ENCODE peak calls at places on chromosome 17, in six cellular contexts. M is GM10248, Z is T-helper 22 cell, S is GM23338, F is tibial nerve, T is amygdala. U is an unnamed sample.

GRCh38 chr17:2694381-2695242 is 17.0 kb downstream of the CLUH start:
- DNase-seq in M (no peak), Z (no peak), S (no peak), F (no peak), T (no peak), U (no peak)

GRCh38 chr17:77188084-77189066 is 47.6 kb downstream of the SEC14L1 start:
- DNase-seq in M (no peak), Z (no peak), S (no peak), F (no peak), T (no peak), U (no peak)

GRCh38 chr17:52106638-52107261 is 51.8 kb downstream of the CA10 start:
- DNase-seq in M (peak), Z (no peak), S (peak), F (peak), T (no peak), U (peak)

GRCh38 chr17:7217113-7217987 is 2.3 kb downstream of the DLG4 start:
- DNase-seq in M (no peak), Z (no peak), S (peak), F (peak), T (peak), U (no peak)

GRCh38 chr17:58412910-58413630 is 4.3 kb downstream of the RNF43 start:
- DNase-seq in M (no peak), Z (no peak), S (no peak), F (no peak), T (no peak), U (no peak)

GRCh38 chr17:6815775-6816174 is 15.8 kb downstream of the TEKT1 start:
- DNase-seq in M (no peak), Z (no peak), S (no peak), F (no peak), T (no peak), U (no peak)

GRCh38 chr17:39607057-39607850 is 466 bp downstream of the NEUROD2 start:
- DNase-seq in M (no peak), Z (no peak), S (peak), F (no peak), T (no peak), U (no peak)

GRCh38 chr17:38578229-38578628 is 27.5 kb downstream of the SRCIN1 start:
- DNase-seq in M (no peak), Z (no peak), S (peak), F (no peak), T (no peak), U (no peak)

GRCh38 chr17:45740553-45741330 is 43.4 kb upstream of the CRHR1 start:
- DNase-seq in M (peak), Z (no peak), S (peak), F (no peak), T (peak), U (peak)

GRCh38 chr17:29726721-29727252 is 104.1 kb upstream of the CORO6 start:
- DNase-seq in M (peak), Z (no peak), S (no peak), F (no peak), T (no peak), U (no peak)

GRCh38 chr17:61352408-61352770 is 47.3 kb upstream of the TBX2 start:
- DNase-seq in M (no peak), Z (no peak), S (no peak), F (no peak), T (no peak), U (no peak)

GRCh38 chr17:1002771-1003555 is 6.0 kb downstream of the TIMM22 start:
- DNase-seq in M (no peak), Z (no peak), S (no peak), F (no peak), T (no peak), U (no peak)

GRCh38 chr17:55056530-55056929 is 88.0 kb downstream of the STXBP4 start:
- DNase-seq in M (no peak), Z (no peak), S (peak), F (no peak), T (no peak), U (no peak)

GRCh38 chr17:69084911-69085310 is 24.2 kb upstream of the ABCA9 start:
- DNase-seq in M (no peak), Z (no peak), S (peak), F (no peak), T (no peak), U (no peak)

GRCh38 chr17:32513579-32513978 is 26.8 kb downstream of the CDK5R1 start:
- DNase-seq in M (no peak), Z (no peak), S (no peak), F (no peak), T (no peak), U (no peak)

GRCh38 chr17:28901866-28902818 is 737 bp downstream of the DHRS13 start:
- DNase-seq in M (peak), Z (no peak), S (peak), F (no peak), T (no peak), U (no peak)